ENCODE peak calls at places on chromosomes 12 and 14, in seven cellular contexts. K is progenitor cell of endocrine pancreas, Z is GM12865, Q is A549, J is epithelial cell of proximal tubule, O is AG10803, T is AG09309. L is an unnamed sample.

GRCh38 chr12:103599274-103599673 is 12.2 kb downstream of the STAB2 start:
- DNase-seq in O (no peak), K (no peak), Z (no peak), T (no peak), J (no peak), Q (no peak), L (no peak)

GRCh38 chr14:94239416-94239815 is 53.7 kb downstream of the SERPINA10 start:
- DNase-seq in Z (no peak), T (no peak), O (no peak), J (no peak), K (no peak), Q (no peak), L (no peak)

GRCh38 chr12:83477706-83478105 is 791.0 kb downstream of the TMTC2 start:
- DNase-seq in Z (no peak), J (no peak), O (no peak), K (no peak), T (no peak), Q (no peak), L (no peak)

GRCh38 chr12:115354007-115354452 is 670.1 kb upstream of the TBX3 start:
- DNase-seq in J (peak), Q (peak), O (peak), K (no peak), Z (peak), T (peak), L (no peak)

GRCh38 chr12:69779928-69780327 is 41.3 kb downstream of the RAB3IP start:
- DNase-seq in K (no peak), Z (no peak), J (no peak), Q (peak), O (peak), T (no peak), L (no peak)

GRCh38 chr14:52078093-52078492 is 9.2 kb upstream of the NID2 start:
- DNase-seq in Z (no peak), K (no peak), O (no peak), T (no peak), J (no peak), Q (no peak), L (no peak)

GRCh38 chr12:32159381-32159780 is 52.7 kb downstream of the BICD1 start:
- DNase-seq in Z (no peak), J (no peak), K (no peak), T (no peak), Q (no peak), O (no peak), L (no peak)

GRCh38 chr12:130162771-130163460 is 652 bp downstream of the FZD10 start:
- DNase-seq in K (no peak), J (no peak), O (no peak), T (no peak), Q (no peak), Z (no peak), L (no peak)

GRCh38 chr14:81562818-81563217 is 29.2 kb upstream of the SEL1L start:
- DNase-seq in Z (no peak), K (no peak), O (no peak), J (no peak), T (no peak), Q (no peak), L (no peak)

GRCh38 chr12:79121486-79121885 is 256.9 kb downstream of the SYT1 start:
- DNase-seq in K (no peak), T (no peak), J (no peak), Q (peak), Z (peak), O (no peak), L (no peak)
- TF ChIP-seq CTCF in K (peak), T (peak), J (peak), Q (peak), Z (peak), O (peak), L (peak)

GRCh38 chr12:125704803-125705202 is 639.6 kb downstream of the AACS start:
- DNase-seq in O (no peak), Q (no peak), K (no peak), Z (no peak), J (no peak), T (no peak), L (no peak)
- TF ChIP-seq CTCF in O (no peak), Q (no peak), K (no peak), Z (no peak), J (no peak), T (no peak), L (no peak)

GRCh38 chr12:87385322-87385721 is 643.9 kb downstream of the C12orf50 start:
- DNase-seq in T (no peak), K (no peak), O (no peak), J (no peak), Z (no peak), Q (no peak), L (no peak)
- TF ChIP-seq CTCF in T (no peak), K (no peak), O (no peak), J (no peak), Z (no peak), Q (no peak), L (no peak)

GRCh38 chr12:53599579-53599978 is 26.6 kb downstream of the ATF7 start:
- DNase-seq in J (no peak), O (no peak), Q (no peak), T (no peak), Z (no peak), K (no peak), L (no peak)
- TF ChIP-seq CTCF in J (no peak), O (no peak), Q (no peak), T (no peak), Z (no peak), K (no peak), L (no peak)

GRCh38 chr12:49818241-49818640 is 10.0 kb downstream of the NCKAP5L start:
- DNase-seq in O (no peak), J (no peak), T (no peak), Z (no peak), K (no peak), Q (no peak), L (no peak)
- TF ChIP-seq CTCF in O (no peak), J (no peak), T (no peak), Z (no peak), K (no peak), Q (no peak), L (no peak)

GRCh38 chr14:29217813-29218450 is 451.3 kb downstream of the FOXG1 start:
- DNase-seq in O (no peak), Q (no peak), T (no peak), Z (no peak), K (no peak), J (no peak), L (no peak)

GRCh38 chr14:29216316-29216715 is 449.7 kb downstream of the FOXG1 start:
- DNase-seq in Z (no peak), T (no peak), Q (no peak), J (no peak), K (no peak), O (no peak), L (no peak)

GRCh38 chr14:29220077-29220476 is 453.5 kb downstream of the FOXG1 start:
- DNase-seq in T (no peak), Q (no peak), Z (no peak), O (no peak), K (no peak), J (no peak), L (no peak)

GRCh38 chr14:29216774-29217232 is 450.2 kb downstream of the FOXG1 start:
- DNase-seq in O (no peak), J (no peak), K (no peak), T (no peak), Z (no peak), Q (no peak), L (no peak)

GRCh38 chr14:29215853-29216252 is 449.3 kb downstream of the FOXG1 start:
- DNase-seq in Q (no peak), O (peak), K (no peak), Z (peak), J (no peak), T (no peak), L (no peak)
- TF ChIP-seq CTCF in Q (no peak), O (no peak), K (no peak), Z (no peak), J (no peak), T (no peak), L (no peak)

GRCh38 chr14:69366761-69367160 is 31.3 kb downstream of the ERH start:
- DNase-seq in T (no peak), K (no peak), J (no peak), Z (no peak), Q (no peak), O (no peak), L (no peak)

GRCh38 chr14:69363964-69364363 is 34.1 kb downstream of the ERH start:
- DNase-seq in Q (no peak), T (no peak), K (no peak), O (no peak), Z (no peak), J (no peak), L (no peak)

GRCh38 chr14:69360438-69361108 is 37.5 kb downstream of the ERH start:
- DNase-seq in J (no peak), Z (peak), K (no peak), O (no peak), T (no peak), Q (no peak), L (no peak)

GRCh38 chr14:69366069-69366468 is 32.0 kb downstream of the ERH start:
- DNase-seq in Q (no peak), O (no peak), T (no peak), K (no peak), Z (no peak), J (no peak), L (no peak)

GRCh38 chr14:69363055-69363454 is 35.0 kb downstream of the ERH start:
- DNase-seq in J (no peak), O (peak), T (no peak), Q (no peak), K (no peak), Z (no peak), L (no peak)
- TF ChIP-seq CTCF in J (peak), O (peak), T (peak), Q (no peak), K (peak), Z (no peak), L (peak)

GRCh38 chr12:59374783-59375182 is 221.0 kb upstream of the SLC16A7 start:
- DNase-seq in Q (no peak), T (no peak), K (no peak), Z (no peak), J (no peak), O (no peak), L (no peak)

GRCh38 chr12:59370933-59371332 is 224.9 kb upstream of the SLC16A7 start:
- DNase-seq in J (no peak), T (no peak), Z (no peak), Q (no peak), K (no peak), O (no peak), L (no peak)

GRCh38 chr12:59375633-59376032 is 220.2 kb upstream of the SLC16A7 start:
- DNase-seq in Z (no peak), T (no peak), K (no peak), Q (no peak), J (no peak), O (no peak), L (no peak)

GRCh38 chr12:59372971-59373370 is 222.9 kb upstream of the SLC16A7 start:
- DNase-seq in Z (peak), Q (no peak), K (no peak), J (no peak), O (peak), T (no peak), L (no peak)
- TF ChIP-seq CTCF in Z (peak), Q (no peak), K (peak), J (peak), O (peak), T (peak), L (peak)

GRCh38 chr14:99271951-99272668 is at the start of gene BCL11B:
- DNase-seq in Z (peak), T (peak), O (peak), J (peak), Q (peak), K (peak), L (peak)
- TF ChIP-seq CTCF in Z (peak), T (peak), O (peak), J (peak), Q (peak), K (peak), L (peak)